ENCODE peak calls at places on chromosomes 13 and 19, in eight cellular contexts. N is stimulated activated CD8-positive, alpha-beta memory T cell treated with anti-CD3 and anti-CD28 coated beads, Interleukin-4, amount 100 ng/mL, for 24 hours; S is GM12865; Y is brain pericyte; I is IMR-90; L is naive thymus-derived CD8-positive, alpha-beta T cell; V is RPMI7951; H is AG04450. J is an unnamed sample.

GRCh38 chr13:33114146-33114545 is 97.9 kb downstream of the KL start:
- DNase-seq in N (no peak), S (no peak), Y (no peak), I (peak; percentile 30), L (no peak), V (no peak), H (no peak), J (no peak)

GRCh38 chr19:41821003-41821735 is 23.3 kb downstream of the LYPD4 start:
- DNase-seq in N (no peak), S (peak; percentile 67), Y (no peak), I (peak; percentile 15), L (peak; percentile 52), V (peak; percentile 21), H (no peak), J (no peak)

GRCh38 chr19:42173695-42174094 is 41.4 kb upstream of the POU2F2 start:
- DNase-seq in N (no peak), S (no peak), Y (no peak), I (no peak), L (no peak), V (no peak), H (no peak), J (no peak)

GRCh38 chr13:67620665-67621064 is 390.5 kb upstream of the PCDH9 start:
- DNase-seq in N (no peak), S (no peak), Y (no peak), I (peak; percentile 86), L (no peak), V (no peak), H (peak; percentile 61), J (no peak)

GRCh38 chr13:112893570-112894422 is 75.2 kb upstream of the MCF2L start:
- DNase-seq in N (no peak), S (no peak), Y (no peak), I (peak; percentile 21), L (peak; percentile 13), V (no peak), H (no peak), J (no peak)

GRCh38 chr19:45670670-45671453 is 2.8 kb downstream of the GIPR start:
- DNase-seq in N (peak; percentile 38), S (peak; percentile 95), Y (no peak), I (peak; percentile 72), L (peak; percentile 28), V (no peak), H (peak; percentile 36), J (peak; percentile 48)

GRCh38 chr13:56909896-56910600 is 230.7 kb upstream of the PRR20A start:
- DNase-seq in N (no peak), S (no peak), Y (no peak), I (no peak), L (no peak), V (no peak), H (no peak), J (no peak)

GRCh38 chr19:4732680-4733114 is 9.1 kb upstream of the DPP9 start:
- DNase-seq in N (no peak), S (peak; percentile 77), Y (no peak), I (peak; percentile 57), L (peak; percentile 44), V (peak; percentile 67), H (peak; percentile 26), J (no peak)

GRCh38 chr19:57803265-57803593 is 11.5 kb downstream of the ZNF552 start:
- DNase-seq in N (no peak), S (no peak), Y (no peak), I (no peak), L (no peak), V (no peak), H (no peak), J (no peak)

GRCh38 chr19:5850189-5850588 is 1.1 kb downstream of the FUT3 start:
- DNase-seq in N (no peak), S (no peak), Y (no peak), I (no peak), L (no peak), V (no peak), H (no peak), J (no peak)